ENCODE peak calls at places on chromosomes 7 and 10, in six cellular contexts. A is suprapubic skin, K is right atrium auricular region, W is pancreas, Q is stomach, B is cardiac muscle cell. X is an unnamed sample.

GRCh38 chr10:110395350-110396283 is 90.9 kb upstream of the SMNDC1 start:
- DNase-seq in A (no peak), K (peak; percentile 64), Q (peak; percentile 74), W (peak; percentile 60), B (peak; percentile 96), X (peak; percentile 56)

GRCh38 chr7:153247926-153248325 is 488.4 kb downstream of the ACTR3B start:
- DNase-seq in W (no peak), A (no peak), K (no peak), Q (no peak), B (no peak), X (no peak)

GRCh38 chr10:36450385-36450784 is 675.0 kb upstream of the ANKRD30A start:
- DNase-seq in Q (no peak), W (no peak), B (peak; percentile 89), K (no peak), A (no peak), X (no peak)

GRCh38 chr10:6014241-6014761 is 37.0 kb upstream of the IL15RA start:
- DNase-seq in K (no peak), Q (peak; percentile 67), A (no peak), W (no peak), B (peak; percentile 73), X (peak; percentile 34)

GRCh38 chr7:121954803-121955202 is 81.8 kb downstream of the PTPRZ1 start:
- DNase-seq in A (no peak), Q (no peak), B (peak; percentile 38), K (no peak), W (no peak), X (peak; percentile 22)

GRCh38 chr7:21269021-21269420 is 158.9 kb upstream of the SP4 start:
- DNase-seq in A (no peak), B (no peak), W (no peak), K (no peak), Q (no peak), X (no peak)

GRCh38 chr10:48383393-48383792 is 76.9 kb downstream of the MAPK8 start:
- DNase-seq in Q (no peak), K (no peak), W (no peak), A (no peak), B (no peak), X (no peak)

GRCh38 chr7:17042211-17042610 is 160.4 kb upstream of the AGR3 start:
- DNase-seq in B (no peak), Q (no peak), W (no peak), A (no peak), K (no peak), X (no peak)

GRCh38 chr7:104894313-104894712 is 119.7 kb upstream of the KMT2E start:
- DNase-seq in W (no peak), Q (no peak), A (no peak), K (no peak), B (no peak), X (no peak)

GRCh38 chr7:96121752-96122151 is 200.1 kb downstream of the SLC25A13 start:
- DNase-seq in W (no peak), Q (no peak), B (no peak), A (no peak), K (no peak), X (no peak)

GRCh38 chr10:77636967-77637473 is 588 bp downstream of the KCNMA1 start:
- DNase-seq in A (no peak), Q (no peak), K (no peak), W (no peak), B (no peak), X (no peak)
- TF ChIP-seq CTCF in A (no peak), Q (no peak), K (no peak), W (no peak), B (no peak), X (no peak)

DNA sequence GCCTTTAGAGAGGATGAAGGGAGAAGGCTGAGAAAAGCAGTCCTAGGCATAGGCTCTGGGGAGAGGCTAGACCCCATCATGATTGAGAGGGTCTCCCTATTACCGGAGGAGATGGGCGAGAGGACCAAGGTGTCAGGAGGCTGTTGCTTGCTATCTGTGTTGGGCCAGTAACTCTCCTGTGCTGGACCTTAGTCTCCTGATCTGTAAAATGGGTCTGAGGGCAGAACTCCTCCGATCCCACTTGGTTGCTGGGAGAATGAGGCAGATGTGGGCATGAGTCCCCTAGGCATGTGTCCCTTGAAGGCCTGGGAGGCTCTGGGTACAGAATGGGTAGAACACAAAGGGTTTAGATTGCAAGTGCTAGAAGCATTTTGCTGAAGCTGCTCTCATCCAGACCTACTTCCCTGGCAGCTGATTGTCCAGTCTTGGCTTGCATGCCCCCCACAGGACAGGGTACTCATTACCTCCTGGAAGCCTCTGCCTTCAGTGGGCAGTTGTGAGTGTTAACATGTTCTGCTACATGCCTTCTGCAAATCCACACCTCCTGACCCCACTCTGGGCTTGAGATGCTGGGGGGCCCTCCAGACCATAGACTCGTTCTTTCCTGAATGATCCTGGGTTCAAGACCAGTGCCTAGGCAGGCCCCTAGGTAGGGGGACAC is 4.4 kb downstream of the ZMIZ1 start:
- DNase-seq in B (no peak), Q (no peak), W (no peak), A (no peak), K (no peak), X (no peak)
- H3K4me1 ChIP-seq in B (peaks cover 51% of the 10 kb centered on the region), Q (peaks cover 69% of the 10 kb centered on the region), W (peaks cover 58% of the 10 kb centered on the region), A (peaks cover 71% of the 10 kb centered on the region), K (no peaks in the 10 kb centered on the region), X (peaks cover 3% of the 10 kb centered on the region)

DNA sequence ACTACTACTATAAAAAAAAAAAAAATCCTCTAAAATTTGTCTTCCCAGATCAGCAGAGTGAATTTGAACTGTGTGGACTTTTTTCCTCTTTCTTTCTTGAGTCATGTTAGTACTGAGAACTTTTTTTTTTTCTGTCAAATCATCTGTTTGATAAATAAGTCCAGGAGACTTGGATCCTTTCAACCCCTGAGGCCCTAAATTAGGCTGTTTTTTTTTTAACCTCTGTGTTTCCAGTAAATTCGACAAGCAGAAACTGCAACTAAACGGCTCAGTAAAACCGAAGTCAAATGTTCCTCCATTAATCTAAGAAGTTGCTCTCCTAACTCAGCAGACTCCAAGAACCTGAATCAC is 2.7 kb downstream of the MAP3K8 start:
- DNase-seq in A (no peak), K (no peak), W (no peak), B (no peak), Q (no peak), X (no peak)
- H3K27ac ChIP-seq in A (peak overlapping the region; percentile 100), K (peak overlapping the region; percentile 99), W (no peak overlapping the region), B (peak overlapping the region; percentile 74), Q (no peak overlapping the region), X (peak overlapping the region; percentile 93)

GRCh38 chr10:77849039-77849664 is 77.4 kb downstream of the DLG5 start:
- DNase-seq in A (no peak), K (no peak), Q (no peak), W (no peak), B (peak; percentile 14), X (no peak)
- TF ChIP-seq CTCF in A (no peak), K (no peak), Q (no peak), W (no peak), B (no peak), X (no peak)

DNA sequence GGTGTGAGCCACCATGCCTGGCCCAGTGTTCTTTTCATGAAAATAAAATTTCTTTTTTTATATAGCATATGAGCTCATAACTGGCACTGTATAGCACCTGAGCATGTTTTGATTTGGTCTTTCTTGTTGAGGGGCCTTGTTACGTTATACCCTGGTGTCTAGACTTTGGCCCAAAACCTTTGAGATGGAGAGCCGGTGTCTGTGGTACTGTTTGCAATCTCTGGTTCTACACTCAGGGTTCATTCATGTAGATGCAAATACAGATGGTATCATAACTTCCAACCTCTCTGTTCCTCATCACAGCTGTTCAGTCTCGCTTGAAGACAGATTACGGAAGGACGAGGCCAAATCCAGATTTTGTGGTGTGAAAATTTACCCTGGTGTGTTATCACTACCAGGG is at the start of gene TAS2R5:
- DNase-seq in W (no peak), B (no peak), K (no peak), A (no peak), Q (no peak), X (no peak)
- H3K4me1 ChIP-seq in W (no peaks in the 10 kb centered on the region), B (no peaks in the 10 kb centered on the region), K (no peaks in the 10 kb centered on the region), A (peaks cover 4% of the 10 kb centered on the region), Q (no peaks in the 10 kb centered on the region), X (no peaks in the 10 kb centered on the region)